ENCODE peak calls at places on chromosomes 3 and 15, in seven cellular contexts. One of them, this sample, is unnamed.

GRCh38 chr15:89860851-89861360 is 32.9 kb downstream of the AP3S2 start:
- DNase-seq in lower lobe of right lung: no peak
- DNase-seq in AG04450: no peak
- DNase-seq in HFF-Myc: no peak
- DNase-seq in kidney epithelial cell: no peak
- DNase-seq in IMR-90: no peak
- DNase-seq in HCT116: no peak
- DNase-seq in this sample: no peak

GRCh38 chr3:145219355-145220196 is 941.4 kb downstream of the PLOD2 start:
- DNase-seq in HFF-Myc: no peak
- DNase-seq in kidney epithelial cell: no peak
- DNase-seq in lower lobe of right lung: no peak
- DNase-seq in AG04450: no peak
- DNase-seq in IMR-90: no peak
- DNase-seq in HCT116: no peak
- DNase-seq in this sample: no peak

GRCh38 chr3:13620776-13621365 is 71.9 kb downstream of the FBLN2 start:
- DNase-seq in kidney epithelial cell: no peak
- DNase-seq in lower lobe of right lung: peak; percentile 24
- DNase-seq in AG04450: no peak
- DNase-seq in HFF-Myc: no peak
- DNase-seq in IMR-90: no peak
- DNase-seq in HCT116: no peak
- DNase-seq in this sample: no peak

GRCh38 chr3:45988804-45989203 is 6.8 kb downstream of the FYCO1 start:
- DNase-seq in AG04450: no peak
- DNase-seq in IMR-90: peak; percentile 91
- DNase-seq in HCT116: peak; percentile 4
- DNase-seq in kidney epithelial cell: no peak
- DNase-seq in lower lobe of right lung: no peak
- DNase-seq in HFF-Myc: peak; percentile 53
- DNase-seq in this sample: no peak

GRCh38 chr3:57691411-57692133 is 1.3 kb downstream of the DENND6A start:
- DNase-seq in HCT116: no peak
- DNase-seq in kidney epithelial cell: no peak
- DNase-seq in IMR-90: peak; percentile 7
- DNase-seq in lower lobe of right lung: no peak
- DNase-seq in AG04450: no peak
- DNase-seq in HFF-Myc: no peak
- DNase-seq in this sample: no peak

GRCh38 chr3:27658741-27659140 is 63.4 kb downstream of the EOMES start:
- DNase-seq in HFF-Myc: no peak
- DNase-seq in HCT116: no peak
- DNase-seq in kidney epithelial cell: no peak
- DNase-seq in IMR-90: no peak
- DNase-seq in lower lobe of right lung: no peak
- DNase-seq in AG04450: no peak
- DNase-seq in this sample: no peak

GRCh38 chr15:70575251-70576227 is 187.8 kb downstream of the UACA start:
- DNase-seq in AG04450: no peak
- DNase-seq in kidney epithelial cell: no peak
- DNase-seq in HFF-Myc: peak; percentile 63
- DNase-seq in HCT116: no peak
- DNase-seq in IMR-90: no peak
- DNase-seq in lower lobe of right lung: no peak
- DNase-seq in this sample: no peak

GRCh38 chr3:155917781-155918180 is 47.3 kb downstream of the GMPS start:
- DNase-seq in kidney epithelial cell: no peak
- DNase-seq in HFF-Myc: no peak
- DNase-seq in IMR-90: peak; percentile 37
- DNase-seq in lower lobe of right lung: no peak
- DNase-seq in HCT116: no peak
- DNase-seq in AG04450: no peak
- DNase-seq in this sample: peak; percentile 73

GRCh38 chr15:41559489-41560177 is 621 bp downstream of the TYRO3 start:
- DNase-seq in HCT116: no peak
- DNase-seq in lower lobe of right lung: no peak
- DNase-seq in AG04450: no peak
- DNase-seq in HFF-Myc: no peak
- DNase-seq in kidney epithelial cell: no peak
- DNase-seq in IMR-90: no peak
- DNase-seq in this sample: no peak

GRCh38 chr3:11254876-11255275 is 17.3 kb upstream of the ATG7 start:
- DNase-seq in HCT116: no peak
- DNase-seq in lower lobe of right lung: no peak
- DNase-seq in kidney epithelial cell: no peak
- DNase-seq in IMR-90: no peak
- DNase-seq in HFF-Myc: no peak
- DNase-seq in AG04450: no peak
- DNase-seq in this sample: no peak

GRCh38 chr3:56970401-56971002 is 90.0 kb upstream of the SPATA12 start:
- DNase-seq in HCT116: no peak
- DNase-seq in kidney epithelial cell: no peak
- DNase-seq in AG04450: no peak
- DNase-seq in HFF-Myc: no peak
- DNase-seq in IMR-90: peak; percentile 18
- DNase-seq in lower lobe of right lung: no peak
- DNase-seq in this sample: no peak

GRCh38 chr3:52434491-52435115 is 10.3 kb downstream of the SEMA3G start:
- DNase-seq in HCT116: no peak
- DNase-seq in HFF-Myc: no peak
- DNase-seq in IMR-90: no peak
- DNase-seq in lower lobe of right lung: no peak
- DNase-seq in kidney epithelial cell: no peak
- DNase-seq in AG04450: no peak
- DNase-seq in this sample: no peak

GRCh38 chr3:186882881-186883685 is 40.6 kb downstream of the ADIPOQ start:
- DNase-seq in lower lobe of right lung: no peak
- DNase-seq in IMR-90: peak; percentile 77
- DNase-seq in HFF-Myc: peak; percentile 67
- DNase-seq in kidney epithelial cell: peak; percentile 79
- DNase-seq in AG04450: no peak
- DNase-seq in HCT116: peak; percentile 48
- DNase-seq in this sample: no peak

GRCh38 chr3:156668073-156668763 is 6.2 kb upstream of the TIPARP start:
- DNase-seq in lower lobe of right lung: no peak
- DNase-seq in HFF-Myc: no peak
- DNase-seq in AG04450: no peak
- DNase-seq in IMR-90: peak; percentile 60
- DNase-seq in HCT116: no peak
- DNase-seq in kidney epithelial cell: no peak
- DNase-seq in this sample: peak; percentile 87

GRCh38 chr3:173552526-173552925 is 155.0 kb downstream of the NLGN1 start:
- DNase-seq in kidney epithelial cell: no peak
- DNase-seq in HCT116: no peak
- DNase-seq in lower lobe of right lung: no peak
- DNase-seq in HFF-Myc: no peak
- DNase-seq in IMR-90: peak; percentile 13
- DNase-seq in AG04450: no peak
- DNase-seq in this sample: no peak

GRCh38 chr3:88291516-88291915 is 141.8 kb downstream of the C3orf38 start:
- DNase-seq in kidney epithelial cell: no peak
- DNase-seq in HFF-Myc: no peak
- DNase-seq in HCT116: no peak
- DNase-seq in AG04450: no peak
- DNase-seq in lower lobe of right lung: no peak
- DNase-seq in IMR-90: no peak
- DNase-seq in this sample: no peak

GRCh38 chr3:2657408-2657807 is 452.8 kb downstream of the IL5RA start:
- DNase-seq in lower lobe of right lung: no peak
- DNase-seq in kidney epithelial cell: no peak
- DNase-seq in IMR-90: peak; percentile 95
- DNase-seq in AG04450: no peak
- DNase-seq in HFF-Myc: no peak
- DNase-seq in HCT116: no peak
- DNase-seq in this sample: no peak

GRCh38 chr3:187713504-187713903 is 11.1 kb upstream of the RTP2 start:
- DNase-seq in HFF-Myc: no peak
- DNase-seq in lower lobe of right lung: no peak
- DNase-seq in AG04450: no peak
- DNase-seq in IMR-90: peak; percentile 54
- DNase-seq in HCT116: no peak
- DNase-seq in kidney epithelial cell: no peak
- DNase-seq in this sample: no peak

GRCh38 chr3:110062711-110063110 is 725.4 kb upstream of the DPPA4 start:
- DNase-seq in HCT116: no peak
- DNase-seq in IMR-90: no peak
- DNase-seq in HFF-Myc: no peak
- DNase-seq in lower lobe of right lung: no peak
- DNase-seq in kidney epithelial cell: no peak
- DNase-seq in AG04450: no peak
- DNase-seq in this sample: no peak

GRCh38 chr3:59503441-59503840 is 453.6 kb upstream of the CFAP20DC start:
- DNase-seq in lower lobe of right lung: no peak
- DNase-seq in AG04450: no peak
- DNase-seq in HFF-Myc: no peak
- DNase-seq in kidney epithelial cell: no peak
- DNase-seq in HCT116: no peak
- DNase-seq in IMR-90: no peak
- DNase-seq in this sample: no peak

GRCh38 chr3:99808163-99808794 is 9.4 kb upstream of the CMSS1 start:
- DNase-seq in kidney epithelial cell: peak; percentile 39
- DNase-seq in lower lobe of right lung: no peak
- DNase-seq in HCT116: peak; percentile 68
- DNase-seq in IMR-90: peak; percentile 84
- DNase-seq in HFF-Myc: peak; percentile 72
- DNase-seq in AG04450: peak; percentile 71
- DNase-seq in this sample: peak; percentile 50

GRCh38 chr3:99484871-99485270 is 153.5 kb upstream of the COL8A1 start:
- DNase-seq in kidney epithelial cell: no peak
- DNase-seq in HFF-Myc: no peak
- DNase-seq in lower lobe of right lung: no peak
- DNase-seq in AG04450: no peak
- DNase-seq in HCT116: no peak
- DNase-seq in IMR-90: peak; percentile 36
- DNase-seq in this sample: no peak

GRCh38 chr3:150543531-150543930 is 2.8 kb downstream of the SERP1 start:
- DNase-seq in lower lobe of right lung: no peak
- DNase-seq in HFF-Myc: no peak
- DNase-seq in HCT116: no peak
- DNase-seq in IMR-90: no peak
- DNase-seq in AG04450: no peak
- DNase-seq in kidney epithelial cell: no peak
- DNase-seq in this sample: no peak
- H3K4me3 ChIP-seq in lower lobe of right lung: no peak overlapping the region
- H3K4me3 ChIP-seq in HFF-Myc: no peak overlapping the region
- H3K4me3 ChIP-seq in HCT116: no peak overlapping the region
- H3K4me3 ChIP-seq in IMR-90: no peak overlapping the region
- H3K4me3 ChIP-seq in AG04450: no peak overlapping the region
- H3K4me3 ChIP-seq in kidney epithelial cell: no peak overlapping the region
- H3K4me3 ChIP-seq in this sample: no peak overlapping the region

DNA sequence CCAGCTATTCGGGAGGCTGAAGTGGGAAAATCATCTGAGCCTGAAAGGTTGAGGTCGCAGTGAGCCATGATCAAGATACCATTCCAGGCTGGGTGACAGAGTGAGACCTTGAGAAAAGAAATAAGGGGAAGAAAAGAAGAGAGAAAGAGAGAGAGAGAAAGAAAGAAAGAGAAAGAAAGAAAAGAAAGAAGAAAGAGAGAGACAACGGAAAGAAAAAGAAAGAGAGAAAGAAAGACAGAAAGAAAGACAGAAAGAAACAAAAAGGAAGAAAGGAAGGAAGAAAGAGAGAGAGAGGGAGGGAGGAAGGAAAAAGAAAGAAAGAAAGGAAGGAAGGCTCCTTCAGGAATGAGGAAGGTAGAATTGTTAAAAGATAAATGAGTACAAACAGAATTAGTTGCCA is 84.5 kb downstream of the RPL22L1 start:
- DNase-seq in IMR-90: no peak
- DNase-seq in HCT116: no peak
- DNase-seq in kidney epithelial cell: no peak
- DNase-seq in HFF-Myc: no peak
- DNase-seq in AG04450: no peak
- DNase-seq in lower lobe of right lung: no peak
- DNase-seq in this sample: no peak
- TF ChIP-seq CTCF in IMR-90: no peak
- TF ChIP-seq CTCF in HCT116: no peak
- TF ChIP-seq CTCF in kidney epithelial cell: no peak
- TF ChIP-seq CTCF in HFF-Myc: no peak
- TF ChIP-seq CTCF in AG04450: no peak
- TF ChIP-seq CTCF in lower lobe of right lung: no peak
- TF ChIP-seq CTCF in this sample: no peak

GRCh38 chr3:9791127-9791526 is 1.1 kb downstream of the TADA3 start:
- DNase-seq in AG04450: no peak
- DNase-seq in kidney epithelial cell: no peak
- DNase-seq in lower lobe of right lung: no peak
- DNase-seq in IMR-90: no peak
- DNase-seq in HFF-Myc: no peak
- DNase-seq in HCT116: no peak
- DNase-seq in this sample: no peak
- H3K4me3 ChIP-seq in AG04450: peak overlapping the region; percentile 99
- H3K4me3 ChIP-seq in kidney epithelial cell: no peak overlapping the region
- H3K4me3 ChIP-seq in lower lobe of right lung: peak overlapping the region; percentile 100
- H3K4me3 ChIP-seq in IMR-90: no peak overlapping the region
- H3K4me3 ChIP-seq in HFF-Myc: peak overlapping the region; percentile 81
- H3K4me3 ChIP-seq in HCT116: peak overlapping the region; percentile 87
- H3K4me3 ChIP-seq in this sample: no peak overlapping the region

DNA sequence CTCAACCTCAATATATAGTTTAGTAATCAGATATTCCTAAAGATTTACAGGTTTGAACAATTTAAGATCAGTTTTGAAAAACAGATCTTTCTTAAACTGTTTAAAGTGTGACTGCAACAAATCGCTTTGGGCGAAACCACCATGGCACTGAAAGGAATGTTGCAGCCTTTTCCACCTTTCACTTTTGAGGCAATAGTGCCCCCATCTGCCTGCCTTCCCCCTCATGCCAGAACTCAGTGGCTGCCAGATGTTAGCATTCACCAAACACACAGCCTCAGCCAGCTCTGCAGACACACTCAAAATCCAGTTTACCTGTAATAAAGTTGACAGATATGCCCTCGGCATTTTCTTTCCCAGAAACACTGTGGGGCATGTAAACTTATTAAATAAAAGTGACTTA is 3.3 kb downstream of the LYSMD4 start:
- DNase-seq in IMR-90: peak; percentile 61
- DNase-seq in HFF-Myc: peak; percentile 32
- DNase-seq in lower lobe of right lung: no peak
- DNase-seq in kidney epithelial cell: no peak
- DNase-seq in AG04450: no peak
- DNase-seq in HCT116: no peak
- DNase-seq in this sample: peak; percentile 17
- TF ChIP-seq CTCF in IMR-90: peak; percentile 76
- TF ChIP-seq CTCF in HFF-Myc: peak; percentile 67
- TF ChIP-seq CTCF in lower lobe of right lung: peak; percentile 44
- TF ChIP-seq CTCF in kidney epithelial cell: peak; percentile 51
- TF ChIP-seq CTCF in AG04450: peak; percentile 68
- TF ChIP-seq CTCF in HCT116: peak; percentile 48
- TF ChIP-seq CTCF in this sample: peak; percentile 76

DNA sequence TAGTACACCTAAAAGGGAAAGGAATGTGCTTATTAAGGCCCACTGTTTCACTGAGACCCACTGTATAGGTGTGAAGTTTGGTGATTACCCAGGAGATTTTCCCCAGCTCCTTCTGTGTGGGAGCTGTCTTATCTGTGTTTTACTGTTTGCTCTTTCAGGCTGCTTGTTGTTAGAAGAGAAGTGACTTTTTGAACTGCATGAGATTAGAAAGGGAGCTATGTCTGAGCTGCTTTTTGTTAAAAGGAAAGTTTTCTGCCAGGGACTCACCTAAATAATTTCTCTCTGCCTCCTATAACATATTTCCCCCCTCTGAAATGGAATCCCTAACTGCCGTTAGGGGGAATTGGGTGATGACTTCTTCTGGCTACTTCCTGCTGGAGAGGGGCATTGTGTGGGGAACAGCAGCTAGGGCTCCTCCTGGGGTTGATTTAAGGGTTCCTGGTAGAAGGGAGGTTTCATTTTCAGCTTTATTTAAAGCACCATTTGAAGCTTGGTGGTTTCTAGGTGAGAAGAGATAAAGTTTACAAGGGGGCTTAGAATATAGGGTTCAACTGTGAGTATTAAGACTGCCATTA is 77.1 kb upstream of the ATP11B start:
- DNase-seq in HCT116: no peak
- DNase-seq in HFF-Myc: no peak
- DNase-seq in kidney epithelial cell: no peak
- DNase-seq in IMR-90: no peak
- DNase-seq in lower lobe of right lung: no peak
- DNase-seq in AG04450: no peak
- DNase-seq in this sample: no peak
- H3K4me3 ChIP-seq in HCT116: no peak overlapping the region
- H3K4me3 ChIP-seq in HFF-Myc: no peak overlapping the region
- H3K4me3 ChIP-seq in kidney epithelial cell: no peak overlapping the region
- H3K4me3 ChIP-seq in IMR-90: no peak overlapping the region
- H3K4me3 ChIP-seq in lower lobe of right lung: no peak overlapping the region
- H3K4me3 ChIP-seq in AG04450: no peak overlapping the region
- H3K4me3 ChIP-seq in this sample: no peak overlapping the region